ENCODE peak calls at places on chromosomes 3 and 15, in eight cellular contexts. Y, F, N, V, X, Z, D and B are unnamed samples.

GRCh38 chr3:179174898-179175297 is 26.7 kb downstream of the PIK3CA start:
- DNase-seq in V (no peak), Y (no peak), Z (no peak), D (no peak), F (no peak), X (no peak), N (no peak), B (no peak)

GRCh38 chr3:73710340-73710739 is 85.6 kb upstream of the PDZRN3 start:
- DNase-seq in F (no peak), Z (no peak), N (no peak), D (no peak), X (no peak), Y (peak; percentile 14), V (no peak), B (no peak)

GRCh38 chr3:151112731-151113130 is 27.3 kb downstream of the MED12L start:
- DNase-seq in D (no peak), N (no peak), Y (no peak), F (no peak), Z (peak; percentile 30), V (no peak), X (no peak), B (no peak)

GRCh38 chr3:37072892-37073291 is 79.6 kb downstream of the MLH1 start:
- DNase-seq in F (peak; percentile 32), D (no peak), N (no peak), Y (peak; percentile 89), X (no peak), Z (peak; percentile 92), V (no peak), B (no peak)

GRCh38 chr15:28021281-28022039 is 77.7 kb downstream of the OCA2 start:
- DNase-seq in N (no peak), V (no peak), D (peak; percentile 37), Z (peak; percentile 69), F (peak; percentile 27), X (no peak), Y (peak; percentile 86), B (no peak)

GRCh38 chr3:124707667-124708066 is 22.6 kb upstream of the UMPS start:
- DNase-seq in F (no peak), D (no peak), X (no peak), Y (peak; percentile 84), Z (peak; percentile 48), V (no peak), N (no peak), B (no peak)

GRCh38 chr15:57356636-57357035 is 19.7 kb upstream of the CGNL1 start:
- DNase-seq in F (no peak), N (no peak), D (peak; percentile 16), Y (peak; percentile 83), X (no peak), Z (peak; percentile 41), V (no peak), B (no peak)

GRCh38 chr3:127959873-127960272 is 44.8 kb downstream of the KBTBD12 start:
- DNase-seq in F (no peak), N (no peak), Y (peak; percentile 17), Z (peak; percentile 62), V (peak; percentile 24), X (no peak), D (peak; percentile 25), B (no peak)

GRCh38 chr3:39905788-39906187 is 96.4 kb downstream of the MYRIP start:
- DNase-seq in F (no peak), V (no peak), Y (no peak), Z (no peak), D (no peak), N (no peak), X (no peak), B (no peak)

GRCh38 chr15:60005352-60006202 is 1.5 kb downstream of the FOXB1 start:
- DNase-seq in Z (no peak), N (no peak), Y (no peak), X (no peak), F (peak; percentile 28), D (no peak), V (no peak), B (no peak)

GRCh38 chr3:10600159-10601125 is 95.1 kb upstream of the ATP2B2 start:
- DNase-seq in N (no peak), V (no peak), D (no peak), F (no peak), Y (peak; percentile 50), X (no peak), Z (peak; percentile 8), B (no peak)

GRCh38 chr15:77497108-77497737 is 76.5 kb downstream of the HMG20A start:
- DNase-seq in X (no peak), Z (no peak), N (peak; percentile 86), D (no peak), Y (peak; percentile 55), V (no peak), F (no peak), B (no peak)

GRCh38 chr3:65928110-65928509 is 110.6 kb downstream of the MAGI1 start:
- DNase-seq in D (no peak), N (no peak), X (no peak), Z (no peak), F (no peak), V (no peak), Y (no peak), B (no peak)

GRCh38 chr15:33083232-33084006 is 111.1 kb downstream of the FMN1 start:
- DNase-seq in X (no peak), F (no peak), V (no peak), Z (peak; percentile 94), D (no peak), N (no peak), Y (peak; percentile 65), B (no peak)

GRCh38 chr3:173911446-173911845 is 513.9 kb downstream of the NLGN1 start:
- DNase-seq in V (no peak), Z (no peak), X (no peak), F (no peak), Y (peak; percentile 59), D (no peak), N (no peak), B (no peak)

GRCh38 chr3:114393367-114394072 is 99.7 kb downstream of the TIGIT start:
- DNase-seq in V (no peak), D (no peak), F (no peak), N (no peak), Y (no peak), Z (no peak), X (no peak), B (no peak)

GRCh38 chr3:142993958-142994442 is 7.4 kb upstream of the U2SURP start:
- DNase-seq in D (peak; percentile 54), X (peak; percentile 44), F (peak; percentile 81), N (no peak), Y (peak; percentile 52), V (peak; percentile 66), Z (peak; percentile 72), B (peak; percentile 25)

DNA sequence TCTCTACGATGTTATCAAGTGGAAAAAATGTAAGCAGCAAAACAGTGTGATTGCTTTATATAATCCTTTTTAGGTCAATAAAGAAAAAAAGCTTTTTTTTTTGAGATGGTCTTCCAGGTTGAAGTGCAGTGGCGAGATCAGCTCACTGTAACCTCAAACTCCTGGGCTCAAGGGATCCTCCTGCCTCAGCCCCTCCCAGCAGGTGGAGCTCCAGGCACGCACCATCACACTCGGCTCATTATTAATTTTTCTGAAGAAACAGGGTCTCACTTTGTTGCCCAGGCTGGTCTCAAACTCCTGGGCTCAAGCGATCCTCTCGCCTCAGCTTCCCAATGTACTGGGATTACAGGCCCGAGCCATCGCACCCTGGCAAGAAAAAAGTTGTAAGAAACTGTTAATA is 17.3 kb downstream of the RNF168 start:
- DNase-seq in Z (peak; percentile 28), N (no peak), X (peak; percentile 30), F (peak; percentile 43), Y (no peak), D (no peak), V (no peak), B (no peak)
- TF ChIP-seq CTCF in Z (peak; percentile 67), N (no peak), X (peak; percentile 59), F (peak; percentile 56), Y (peak; percentile 23), D (peak; percentile 31), V (peak; percentile 50), B (no peak)

DNA sequence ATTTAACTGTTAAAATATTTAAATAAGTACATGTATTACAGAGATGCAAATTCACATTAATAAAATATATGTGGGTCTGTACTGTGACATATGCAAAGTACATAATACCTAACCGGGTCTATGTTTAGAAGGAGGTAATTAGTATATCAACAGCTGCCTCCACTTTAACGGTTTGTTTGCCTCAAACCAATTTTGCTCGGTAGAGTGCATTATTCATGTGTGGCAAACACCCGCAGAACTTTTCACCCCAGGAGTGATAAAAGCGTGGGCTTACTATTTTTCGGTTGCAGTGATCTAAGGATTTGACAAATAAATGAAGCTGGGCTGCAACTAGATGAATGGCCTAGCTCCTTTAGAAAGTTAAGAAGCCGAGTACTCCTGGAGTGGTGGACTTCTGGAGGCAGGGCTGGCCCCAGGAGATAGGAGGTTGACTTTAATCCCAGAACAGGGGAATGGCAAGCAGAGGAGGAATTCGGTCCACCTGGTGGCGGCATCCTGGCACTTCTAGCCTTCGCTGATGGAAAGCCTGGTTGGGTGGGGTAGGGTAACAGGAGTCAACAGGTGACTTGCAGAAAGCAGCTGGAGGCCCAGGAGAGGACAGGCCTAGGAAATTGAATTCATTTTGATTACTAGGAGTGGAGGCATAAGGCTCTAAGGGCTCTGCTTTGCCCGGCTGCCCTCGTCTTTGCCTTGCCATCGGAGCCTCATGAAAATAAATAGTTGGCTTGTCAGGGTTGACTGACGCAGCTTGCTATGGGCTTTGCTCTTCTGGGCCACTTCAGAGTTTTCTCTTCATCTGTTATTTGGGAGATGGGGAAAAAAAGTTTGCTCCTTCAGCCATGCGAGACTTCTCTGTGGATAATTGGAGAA is 2.4 kb downstream of the SLCO3A1 start:
- DNase-seq in Z (peak; percentile 43), N (no peak), F (peak; percentile 35), D (peak; percentile 65), Y (no peak), V (no peak), X (no peak), B (no peak)
- TF ChIP-seq CTCF in Z (peak; percentile 45), N (no peak), F (no peak), D (no peak), Y (no peak), V (peak; percentile 58), X (no peak), B (no peak)

GRCh38 chr3:31533169-31533870 is 595 bp downstream of the STT3B start:
- DNase-seq in X (peak; percentile 47), D (peak; percentile 33), Z (peak; percentile 30), F (peak; percentile 74), V (peak; percentile 39), Y (peak; percentile 25), N (peak; percentile 82), B (no peak)
- TF ChIP-seq CTCF in X (no peak), D (no peak), Z (peak; percentile 33), F (no peak), V (peak; percentile 35), Y (no peak), N (no peak), B (no peak)

GRCh38 chr3:61155701-61156292 is 95.5 kb downstream of the FHIT start:
- DNase-seq in F (no peak), Y (no peak), Z (no peak), N (no peak), D (no peak), V (no peak), X (no peak), B (no peak)

GRCh38 chr3:61158676-61159075 is 92.6 kb downstream of the FHIT start:
- DNase-seq in D (no peak), Z (no peak), N (no peak), F (no peak), X (no peak), Y (no peak), V (no peak), B (no peak)

GRCh38 chr3:61157414-61157813 is 93.8 kb downstream of the FHIT start:
- DNase-seq in X (no peak), N (no peak), D (no peak), F (no peak), Z (no peak), Y (no peak), V (no peak), B (no peak)

GRCh38 chr3:61158152-61158551 is 93.1 kb downstream of the FHIT start:
- DNase-seq in D (no peak), N (no peak), Y (no peak), Z (no peak), X (no peak), F (no peak), V (no peak), B (no peak)

GRCh38 chr3:61154788-61155187 is 96.5 kb downstream of the FHIT start:
- DNase-seq in F (no peak), Y (no peak), Z (no peak), N (no peak), X (no peak), D (no peak), V (no peak), B (no peak)
- TF ChIP-seq CTCF in F (no peak), Y (no peak), Z (no peak), N (no peak), X (no peak), D (no peak), V (no peak), B (no peak)